ENCODE peak calls at places on chromosome 2, in six cellular contexts. One of them, this sample, is unnamed.

GRCh38 chr2:46970334-46971288 is 55.0 kb upstream of the MCFD2 start:
- DNase-seq in heart right ventricle: no peak
- DNase-seq in SK-MEL-5: no peak
- DNase-seq in GM12865: no peak
- DNase-seq in stomach: peak
- DNase-seq in AG08395: peak
- DNase-seq in this sample: no peak

GRCh38 chr2:210086292-210086691 is 83.9 kb downstream of the RPE start:
- DNase-seq in heart right ventricle: no peak
- DNase-seq in SK-MEL-5: no peak
- DNase-seq in GM12865: no peak
- DNase-seq in stomach: no peak
- DNase-seq in AG08395: peak
- DNase-seq in this sample: no peak

GRCh38 chr2:176680916-176681315 is 411.7 kb downstream of the MTX2 start:
- DNase-seq in heart right ventricle: no peak
- DNase-seq in SK-MEL-5: no peak
- DNase-seq in GM12865: no peak
- DNase-seq in stomach: no peak
- DNase-seq in AG08395: peak
- DNase-seq in this sample: no peak

GRCh38 chr2:42931818-42932195 is 139.4 kb upstream of the HAAO start:
- DNase-seq in heart right ventricle: no peak
- DNase-seq in SK-MEL-5: no peak
- DNase-seq in GM12865: no peak
- DNase-seq in stomach: no peak
- DNase-seq in AG08395: no peak
- DNase-seq in this sample: no peak

GRCh38 chr2:134927195-134927594 is 8.6 kb downstream of the CCNT2 start:
- DNase-seq in heart right ventricle: no peak
- DNase-seq in SK-MEL-5: no peak
- DNase-seq in GM12865: no peak
- DNase-seq in stomach: no peak
- DNase-seq in AG08395: no peak
- DNase-seq in this sample: no peak

GRCh38 chr2:121519732-121520640 is 10.7 kb upstream of the RNU4ATAC start:
- DNase-seq in heart right ventricle: no peak
- DNase-seq in SK-MEL-5: peak
- DNase-seq in GM12865: no peak
- DNase-seq in stomach: no peak
- DNase-seq in AG08395: no peak
- DNase-seq in this sample: no peak

GRCh38 chr2:68282814-68283812 is 30.8 kb upstream of the PPP3R1 start:
- DNase-seq in heart right ventricle: no peak
- DNase-seq in SK-MEL-5: peak
- DNase-seq in GM12865: peak
- DNase-seq in stomach: no peak
- DNase-seq in AG08395: peak
- DNase-seq in this sample: peak

GRCh38 chr2:113216891-113217454 is 43.2 kb downstream of the PSD4 start:
- DNase-seq in heart right ventricle: no peak
- DNase-seq in SK-MEL-5: no peak
- DNase-seq in GM12865: no peak
- DNase-seq in stomach: no peak
- DNase-seq in AG08395: no peak
- DNase-seq in this sample: no peak